ENCODE peak calls at places on chromosomes 5 and 9, in ten cellular contexts. One of them, this sample, is unnamed. For H3K27me3, the result is how much of the 10 kb centered on the place peaks cover.

GRCh38 chr5:122067330-122067885 is 10.7 kb downstream of the LOX start:
- DNase-seq in astrocyte: no peak
- DNase-seq in lower lobe of right lung: no peak
- DNase-seq in H1: no peak
- DNase-seq in BJ: no peak
- DNase-seq in spleen: no peak
- DNase-seq in CD8-positive, alpha-beta T cell: no peak
- DNase-seq in body of pancreas: no peak
- DNase-seq in colonic mucosa: no peak
- DNase-seq in uterus: no peak
- DNase-seq in this sample: no peak

GRCh38 chr9:86775718-86776117 is 171.6 kb downstream of the GAS1 start:
- DNase-seq in astrocyte: no peak
- DNase-seq in lower lobe of right lung: no peak
- DNase-seq in H1: no peak
- DNase-seq in BJ: no peak
- DNase-seq in spleen: no peak
- DNase-seq in CD8-positive, alpha-beta T cell: no peak
- DNase-seq in body of pancreas: no peak
- DNase-seq in colonic mucosa: no peak
- DNase-seq in uterus: no peak
- DNase-seq in this sample: no peak

GRCh38 chr5:42483472-42484154 is 60.4 kb downstream of the GHR start:
- DNase-seq in astrocyte: no peak
- DNase-seq in lower lobe of right lung: no peak
- DNase-seq in H1: no peak
- DNase-seq in BJ: no peak
- DNase-seq in spleen: no peak
- DNase-seq in CD8-positive, alpha-beta T cell: no peak
- DNase-seq in body of pancreas: no peak
- DNase-seq in colonic mucosa: no peak
- DNase-seq in uterus: no peak
- DNase-seq in this sample: no peak

GRCh38 chr9:89154218-89154617 is 24.4 kb downstream of the SHC3 start:
- DNase-seq in astrocyte: no peak
- DNase-seq in lower lobe of right lung: no peak
- DNase-seq in H1: no peak
- DNase-seq in BJ: no peak
- DNase-seq in spleen: no peak
- DNase-seq in CD8-positive, alpha-beta T cell: no peak
- DNase-seq in body of pancreas: no peak
- DNase-seq in colonic mucosa: no peak
- DNase-seq in uterus: no peak
- DNase-seq in this sample: no peak

GRCh38 chr9:13181652-13182051 is 97.8 kb downstream of the MPDZ start:
- DNase-seq in astrocyte: peak
- DNase-seq in lower lobe of right lung: no peak
- DNase-seq in H1: no peak
- DNase-seq in BJ: no peak
- DNase-seq in spleen: no peak
- DNase-seq in CD8-positive, alpha-beta T cell: no peak
- DNase-seq in body of pancreas: no peak
- DNase-seq in colonic mucosa: no peak
- DNase-seq in uterus: no peak
- DNase-seq in this sample: peak

GRCh38 chr5:138632900-138633489 is 57.8 kb upstream of the HSPA9 start:
- DNase-seq in astrocyte: peak
- DNase-seq in lower lobe of right lung: peak
- DNase-seq in H1: peak
- DNase-seq in BJ: no peak
- DNase-seq in spleen: peak
- DNase-seq in CD8-positive, alpha-beta T cell: no peak
- DNase-seq in body of pancreas: peak
- DNase-seq in colonic mucosa: peak
- DNase-seq in uterus: peak
- DNase-seq in this sample: peak

GRCh38 chr5:76808142-76808691 is 10.6 kb upstream of the F2RL1 start:
- DNase-seq in astrocyte: no peak
- DNase-seq in lower lobe of right lung: no peak
- DNase-seq in H1: peak
- DNase-seq in BJ: no peak
- DNase-seq in spleen: peak
- DNase-seq in CD8-positive, alpha-beta T cell: no peak
- DNase-seq in body of pancreas: no peak
- DNase-seq in colonic mucosa: no peak
- DNase-seq in uterus: no peak
- DNase-seq in this sample: no peak

GRCh38 chr5:177389368-177390169 is 5.3 kb downstream of the SLC34A1 start:
- DNase-seq in astrocyte: peak
- DNase-seq in lower lobe of right lung: no peak
- DNase-seq in H1: no peak
- DNase-seq in BJ: peak
- DNase-seq in spleen: no peak
- DNase-seq in CD8-positive, alpha-beta T cell: peak
- DNase-seq in body of pancreas: no peak
- DNase-seq in colonic mucosa: peak
- DNase-seq in uterus: no peak
- DNase-seq in this sample: no peak

DNA sequence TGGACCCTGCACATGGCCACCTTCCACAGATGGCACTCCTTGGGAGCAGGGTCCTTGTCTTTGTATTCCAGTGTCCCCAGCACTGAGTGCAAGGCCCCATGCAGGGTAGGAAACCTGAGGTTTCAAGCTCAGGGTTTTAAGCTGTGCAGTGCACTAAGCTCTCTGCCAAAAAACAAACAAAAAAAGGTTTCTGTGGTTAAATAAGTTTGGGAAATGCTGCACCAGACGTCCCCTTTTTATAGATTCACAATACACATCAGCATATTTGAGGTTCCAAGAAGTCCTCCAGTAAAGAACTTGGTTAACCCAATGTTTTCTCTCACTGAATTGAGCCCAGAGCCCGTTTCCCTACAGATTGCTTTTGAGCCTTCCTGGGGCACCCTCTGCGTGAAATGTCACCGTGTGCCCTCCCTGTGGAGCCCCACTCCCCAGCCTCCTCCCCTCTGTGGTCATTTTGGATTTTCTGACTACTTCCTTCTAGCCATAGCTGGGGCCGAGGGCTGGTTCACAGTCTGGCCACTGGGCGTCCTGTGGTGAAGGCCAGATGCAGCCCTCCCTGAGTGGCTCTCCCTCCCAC is 17.1 kb downstream of the DELE1 start:
- DNase-seq in astrocyte: peak
- DNase-seq in lower lobe of right lung: no peak
- DNase-seq in H1: no peak
- DNase-seq in BJ: peak
- DNase-seq in spleen: no peak
- DNase-seq in CD8-positive, alpha-beta T cell: no peak
- DNase-seq in body of pancreas: no peak
- DNase-seq in colonic mucosa: no peak
- DNase-seq in uterus: no peak
- DNase-seq in this sample: no peak
- TF ChIP-seq CTCF in astrocyte: no peak
- TF ChIP-seq CTCF in lower lobe of right lung: no peak
- TF ChIP-seq CTCF in H1: no peak
- TF ChIP-seq CTCF in BJ: peak
- TF ChIP-seq CTCF in spleen: peak
- TF ChIP-seq CTCF in CD8-positive, alpha-beta T cell: no peak
- TF ChIP-seq CTCF in body of pancreas: no peak
- TF ChIP-seq CTCF in colonic mucosa: no peak
- TF ChIP-seq CTCF in uterus: no peak
- TF ChIP-seq CTCF in this sample: peak

GRCh38 chr9:124029617-124030016 is 18.0 kb downstream of the LHX2 start:
- DNase-seq in astrocyte: no peak
- DNase-seq in lower lobe of right lung: no peak
- DNase-seq in H1: no peak
- DNase-seq in BJ: no peak
- DNase-seq in spleen: no peak
- DNase-seq in CD8-positive, alpha-beta T cell: no peak
- DNase-seq in body of pancreas: no peak
- DNase-seq in colonic mucosa: no peak
- DNase-seq in uterus: no peak
- DNase-seq in this sample: no peak

GRCh38 chr9:124030969-124031451 is 19.4 kb downstream of the LHX2 start:
- DNase-seq in astrocyte: peak
- DNase-seq in lower lobe of right lung: no peak
- DNase-seq in H1: no peak
- DNase-seq in BJ: peak
- DNase-seq in spleen: no peak
- DNase-seq in CD8-positive, alpha-beta T cell: no peak
- DNase-seq in body of pancreas: no peak
- DNase-seq in colonic mucosa: no peak
- DNase-seq in uterus: no peak
- DNase-seq in this sample: no peak

GRCh38 chr9:124033967-124034366 is 22.4 kb downstream of the LHX2 start:
- DNase-seq in astrocyte: no peak
- DNase-seq in lower lobe of right lung: no peak
- DNase-seq in H1: no peak
- DNase-seq in BJ: no peak
- DNase-seq in spleen: no peak
- DNase-seq in CD8-positive, alpha-beta T cell: no peak
- DNase-seq in body of pancreas: no peak
- DNase-seq in colonic mucosa: no peak
- DNase-seq in uterus: no peak
- DNase-seq in this sample: no peak

GRCh38 chr9:124033348-124033747 is 21.8 kb downstream of the LHX2 start:
- DNase-seq in astrocyte: no peak
- DNase-seq in lower lobe of right lung: no peak
- DNase-seq in H1: no peak
- DNase-seq in BJ: no peak
- DNase-seq in spleen: peak
- DNase-seq in CD8-positive, alpha-beta T cell: no peak
- DNase-seq in body of pancreas: no peak
- DNase-seq in colonic mucosa: no peak
- DNase-seq in uterus: no peak
- DNase-seq in this sample: no peak

DNA sequence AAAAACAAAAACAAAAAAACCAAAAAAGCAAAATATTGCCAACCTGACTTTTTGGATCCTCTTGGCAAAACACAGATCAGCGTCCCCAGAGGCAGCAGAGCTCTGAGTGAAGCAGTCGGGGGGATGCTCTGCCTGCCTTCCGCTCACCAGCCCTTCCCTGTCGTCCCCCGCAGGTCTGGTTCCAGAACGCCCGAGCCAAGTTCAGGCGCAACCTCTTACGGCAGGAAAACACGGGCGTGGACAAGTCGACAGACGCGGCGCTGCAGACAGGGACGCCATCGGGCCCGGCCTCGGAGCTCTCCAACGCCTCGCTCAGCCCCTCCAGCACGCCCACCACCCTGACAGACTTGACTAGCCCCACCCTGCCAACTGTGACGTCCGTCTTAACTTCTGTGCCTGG is 20.7 kb downstream of the LHX2 start:
- DNase-seq in astrocyte: no peak
- DNase-seq in lower lobe of right lung: no peak
- DNase-seq in H1: no peak
- DNase-seq in BJ: no peak
- DNase-seq in spleen: peak
- DNase-seq in CD8-positive, alpha-beta T cell: no peak
- DNase-seq in body of pancreas: no peak
- DNase-seq in colonic mucosa: no peak
- DNase-seq in uterus: no peak
- DNase-seq in this sample: no peak
- H3K27me3 ChIP-seq in astrocyte: half or more
- H3K27me3 ChIP-seq in lower lobe of right lung: half or more
- H3K27me3 ChIP-seq in H1: under half
- H3K27me3 ChIP-seq in BJ: under half
- H3K27me3 ChIP-seq in spleen: under half
- H3K27me3 ChIP-seq in CD8-positive, alpha-beta T cell: under half
- H3K27me3 ChIP-seq in body of pancreas: under half
- H3K27me3 ChIP-seq in colonic mucosa: under half
- H3K27me3 ChIP-seq in uterus: under half
- H3K27me3 ChIP-seq in this sample: under half

GRCh38 chr5:149267241-149267973 is 4.3 kb upstream of the AFAP1L1 start:
- DNase-seq in astrocyte: peak
- DNase-seq in lower lobe of right lung: no peak
- DNase-seq in H1: no peak
- DNase-seq in BJ: no peak
- DNase-seq in spleen: no peak
- DNase-seq in CD8-positive, alpha-beta T cell: no peak
- DNase-seq in body of pancreas: no peak
- DNase-seq in colonic mucosa: no peak
- DNase-seq in uterus: no peak
- DNase-seq in this sample: no peak

GRCh38 chr5:149264432-149265069 is 7.1 kb upstream of the AFAP1L1 start:
- DNase-seq in astrocyte: no peak
- DNase-seq in lower lobe of right lung: no peak
- DNase-seq in H1: peak
- DNase-seq in BJ: no peak
- DNase-seq in spleen: no peak
- DNase-seq in CD8-positive, alpha-beta T cell: peak
- DNase-seq in body of pancreas: peak
- DNase-seq in colonic mucosa: peak
- DNase-seq in uterus: no peak
- DNase-seq in this sample: peak

GRCh38 chr5:149262315-149262714 is 9.3 kb upstream of the AFAP1L1 start:
- DNase-seq in astrocyte: no peak
- DNase-seq in lower lobe of right lung: no peak
- DNase-seq in H1: no peak
- DNase-seq in BJ: no peak
- DNase-seq in spleen: no peak
- DNase-seq in CD8-positive, alpha-beta T cell: no peak
- DNase-seq in body of pancreas: no peak
- DNase-seq in colonic mucosa: no peak
- DNase-seq in uterus: no peak
- DNase-seq in this sample: no peak

GRCh38 chr5:149268928-149269557 is 2.6 kb upstream of the AFAP1L1 start:
- DNase-seq in astrocyte: peak
- DNase-seq in lower lobe of right lung: no peak
- DNase-seq in H1: no peak
- DNase-seq in BJ: no peak
- DNase-seq in spleen: no peak
- DNase-seq in CD8-positive, alpha-beta T cell: no peak
- DNase-seq in body of pancreas: no peak
- DNase-seq in colonic mucosa: no peak
- DNase-seq in uterus: no peak
- DNase-seq in this sample: no peak

GRCh38 chr5:149265559-149265958 is 6.1 kb upstream of the AFAP1L1 start:
- DNase-seq in astrocyte: peak
- DNase-seq in lower lobe of right lung: no peak
- DNase-seq in H1: no peak
- DNase-seq in BJ: no peak
- DNase-seq in spleen: no peak
- DNase-seq in CD8-positive, alpha-beta T cell: no peak
- DNase-seq in body of pancreas: no peak
- DNase-seq in colonic mucosa: no peak
- DNase-seq in uterus: no peak
- DNase-seq in this sample: no peak
- TF ChIP-seq CTCF in astrocyte: peak
- TF ChIP-seq CTCF in lower lobe of right lung: peak
- TF ChIP-seq CTCF in H1: no peak
- TF ChIP-seq CTCF in BJ: peak
- TF ChIP-seq CTCF in spleen: peak
- TF ChIP-seq CTCF in CD8-positive, alpha-beta T cell: no peak
- TF ChIP-seq CTCF in body of pancreas: no peak
- TF ChIP-seq CTCF in colonic mucosa: no peak
- TF ChIP-seq CTCF in uterus: peak
- TF ChIP-seq CTCF in this sample: peak

DNA sequence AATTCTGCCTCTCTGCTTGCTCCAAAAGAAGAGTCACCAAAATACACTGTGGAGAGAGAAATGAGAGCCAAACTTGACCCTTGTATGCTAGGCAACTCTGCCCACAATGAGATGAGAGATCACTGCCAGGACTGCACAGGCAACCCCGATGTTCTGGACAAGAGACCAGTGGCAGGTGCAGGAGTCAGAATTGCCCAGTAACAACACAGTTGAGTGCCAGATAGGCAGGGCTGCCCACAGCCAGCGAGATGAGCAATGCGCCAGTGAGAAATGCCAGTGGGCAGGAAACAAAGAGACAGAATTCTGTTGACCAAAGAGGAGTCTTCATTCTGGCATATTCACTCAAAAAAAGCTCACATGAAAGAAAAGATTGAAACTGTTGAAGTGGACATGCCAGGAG is 570.7 kb downstream of the CAAP1 start:
- DNase-seq in astrocyte: no peak
- DNase-seq in lower lobe of right lung: no peak
- DNase-seq in H1: no peak
- DNase-seq in BJ: no peak
- DNase-seq in spleen: no peak
- DNase-seq in CD8-positive, alpha-beta T cell: no peak
- DNase-seq in body of pancreas: no peak
- DNase-seq in colonic mucosa: no peak
- DNase-seq in uterus: no peak
- DNase-seq in this sample: no peak
- H3K27me3 ChIP-seq in astrocyte: under half
- H3K27me3 ChIP-seq in lower lobe of right lung: under half
- H3K27me3 ChIP-seq in H1: under half
- H3K27me3 ChIP-seq in BJ: under half
- H3K27me3 ChIP-seq in spleen: under half
- H3K27me3 ChIP-seq in CD8-positive, alpha-beta T cell: under half
- H3K27me3 ChIP-seq in body of pancreas: under half
- H3K27me3 ChIP-seq in colonic mucosa: under half
- H3K27me3 ChIP-seq in uterus: under half
- H3K27me3 ChIP-seq in this sample: half or more